ENCODE peak calls at places on chromosomes 16 and 17, in five cellular contexts. One of them, this sample, is unnamed.

GRCh38 chr16:53504161-53504663 is 1.2 kb upstream of the AKTIP start:
- DNase-seq in body of pancreas: peak
- DNase-seq in EL: peak
- DNase-seq in fibroblast of lung: peak
- DNase-seq in T1000: no peak
- DNase-seq in this sample: no peak

GRCh38 chr17:43880420-43880991 is 26.8 kb downstream of the MPP2 start:
- DNase-seq in T1000: no peak
- DNase-seq in fibroblast of lung: peak
- DNase-seq in EL: peak
- DNase-seq in body of pancreas: peak
- DNase-seq in this sample: peak

GRCh38 chr16:886084-886543 is 84.7 kb downstream of the LMF1 start:
- DNase-seq in EL: no peak
- DNase-seq in fibroblast of lung: peak
- DNase-seq in body of pancreas: no peak
- DNase-seq in T1000: no peak
- DNase-seq in this sample: no peak

GRCh38 chr17:19991252-19991885 is 13.7 kb upstream of the AKAP10 start:
- DNase-seq in body of pancreas: no peak
- DNase-seq in EL: no peak
- DNase-seq in T1000: no peak
- DNase-seq in fibroblast of lung: no peak
- DNase-seq in this sample: no peak

GRCh38 chr16:2450535-2450934 is 9.4 kb upstream of the TEDC2 start:
- DNase-seq in EL: no peak
- DNase-seq in T1000: no peak
- DNase-seq in body of pancreas: no peak
- DNase-seq in fibroblast of lung: no peak
- DNase-seq in this sample: no peak

GRCh38 chr16:14302031-14302398 is 230.9 kb downstream of the MRTFB start:
- DNase-seq in body of pancreas: peak
- DNase-seq in T1000: peak
- DNase-seq in fibroblast of lung: peak
- DNase-seq in EL: peak
- DNase-seq in this sample: peak

GRCh38 chr16:67378642-67379041 is 14.7 kb downstream of the TPPP3 start:
- DNase-seq in body of pancreas: no peak
- DNase-seq in T1000: no peak
- DNase-seq in fibroblast of lung: peak
- DNase-seq in EL: no peak
- DNase-seq in this sample: no peak

GRCh38 chr17:16108858-16109257 is 106.5 kb downstream of the NCOR1 start:
- DNase-seq in fibroblast of lung: no peak
- DNase-seq in EL: no peak
- DNase-seq in T1000: no peak
- DNase-seq in body of pancreas: no peak
- DNase-seq in this sample: no peak

GRCh38 chr17:76537578-76538280 is at the start of gene CYGB:
- DNase-seq in body of pancreas: no peak
- DNase-seq in EL: no peak
- DNase-seq in fibroblast of lung: peak
- DNase-seq in T1000: no peak
- DNase-seq in this sample: no peak

GRCh38 chr17:17089206-17089550 is 46.9 kb downstream of the MPRIP start:
- DNase-seq in EL: no peak
- DNase-seq in fibroblast of lung: no peak
- DNase-seq in body of pancreas: no peak
- DNase-seq in T1000: no peak
- DNase-seq in this sample: no peak

GRCh38 chr17:34364741-34365140 is 1.7 kb upstream of the CCL1 start:
- DNase-seq in EL: no peak
- DNase-seq in fibroblast of lung: no peak
- DNase-seq in body of pancreas: no peak
- DNase-seq in T1000: no peak
- DNase-seq in this sample: no peak

GRCh38 chr17:77045441-77046041 is 95.2 kb upstream of the SEC14L1 start:
- DNase-seq in fibroblast of lung: no peak
- DNase-seq in T1000: peak
- DNase-seq in EL: peak
- DNase-seq in body of pancreas: no peak
- DNase-seq in this sample: no peak

GRCh38 chr17:58414596-58414997 is 2.7 kb downstream of the RNF43 start:
- DNase-seq in EL: no peak
- DNase-seq in body of pancreas: peak
- DNase-seq in T1000: no peak
- DNase-seq in fibroblast of lung: no peak
- DNase-seq in this sample: no peak

GRCh38 chr16:580946-581498 is 8.8 kb upstream of the RAB40C start:
- DNase-seq in fibroblast of lung: no peak
- DNase-seq in T1000: no peak
- DNase-seq in EL: no peak
- DNase-seq in body of pancreas: peak
- DNase-seq in this sample: no peak

GRCh38 chr17:9825751-9826150 is at the start of gene GLP2R:
- DNase-seq in body of pancreas: no peak
- DNase-seq in T1000: no peak
- DNase-seq in EL: no peak
- DNase-seq in fibroblast of lung: no peak
- DNase-seq in this sample: no peak

GRCh38 chr17:67052720-67053437 is 8.5 kb downstream of the CACNG1 start:
- DNase-seq in body of pancreas: no peak
- DNase-seq in T1000: no peak
- DNase-seq in fibroblast of lung: no peak
- DNase-seq in EL: no peak
- DNase-seq in this sample: no peak

GRCh38 chr16:149024-149675 is 3.3 kb upstream of the HBZ start:
- DNase-seq in EL: peak
- DNase-seq in T1000: peak
- DNase-seq in fibroblast of lung: peak
- DNase-seq in body of pancreas: no peak
- DNase-seq in this sample: peak

GRCh38 chr16:78211951-78212350 is 112.5 kb downstream of the WWOX start:
- DNase-seq in fibroblast of lung: no peak
- DNase-seq in body of pancreas: peak
- DNase-seq in EL: no peak
- DNase-seq in T1000: no peak
- DNase-seq in this sample: no peak

GRCh38 chr17:10772425-10773380 is 31.2 kb downstream of the TMEM238L start:
- DNase-seq in EL: peak
- DNase-seq in fibroblast of lung: peak
- DNase-seq in body of pancreas: peak
- DNase-seq in T1000: no peak
- DNase-seq in this sample: no peak

GRCh38 chr16:19138601-19139000 is 24.8 kb downstream of the ITPRIPL2 start:
- DNase-seq in body of pancreas: peak
- DNase-seq in EL: peak
- DNase-seq in T1000: no peak
- DNase-seq in fibroblast of lung: peak
- DNase-seq in this sample: peak

GRCh38 chr17:74852237-74853047 is 7.2 kb downstream of the GRIN2C start:
- DNase-seq in EL: no peak
- DNase-seq in body of pancreas: peak
- DNase-seq in fibroblast of lung: no peak
- DNase-seq in T1000: no peak
- DNase-seq in this sample: no peak

GRCh38 chr17:7080445-7081041 is 492 bp upstream of the CLEC10A start:
- DNase-seq in EL: no peak
- DNase-seq in body of pancreas: peak
- DNase-seq in fibroblast of lung: no peak
- DNase-seq in T1000: no peak
- DNase-seq in this sample: no peak

GRCh38 chr16:68311316-68311620 is 449 bp downstream of the PRMT7 start:
- DNase-seq in EL: no peak
- DNase-seq in T1000: no peak
- DNase-seq in fibroblast of lung: no peak
- DNase-seq in body of pancreas: no peak
- DNase-seq in this sample: no peak

GRCh38 chr17:44078412-44078811 is 7.9 kb downstream of the G6PC3 start:
- DNase-seq in EL: no peak
- DNase-seq in fibroblast of lung: no peak
- DNase-seq in body of pancreas: no peak
- DNase-seq in T1000: no peak
- DNase-seq in this sample: no peak

GRCh38 chr16:87076950-87077749 is 240.0 kb downstream of the C16orf95 start:
- DNase-seq in fibroblast of lung: peak
- DNase-seq in T1000: no peak
- DNase-seq in body of pancreas: peak
- DNase-seq in EL: peak
- DNase-seq in this sample: peak

GRCh38 chr17:45758544-45758943 is 25.6 kb upstream of the CRHR1 start:
- DNase-seq in fibroblast of lung: no peak
- DNase-seq in EL: no peak
- DNase-seq in T1000: no peak
- DNase-seq in body of pancreas: no peak
- DNase-seq in this sample: no peak

GRCh38 chr16:81907681-81908080 is 103.6 kb downstream of the SDR42E1 start:
- DNase-seq in EL: no peak
- DNase-seq in T1000: no peak
- DNase-seq in body of pancreas: no peak
- DNase-seq in fibroblast of lung: no peak
- DNase-seq in this sample: no peak

GRCh38 chr16:55062446-55062845 is 131.8 kb downstream of the IRX5 start:
- DNase-seq in fibroblast of lung: no peak
- DNase-seq in EL: no peak
- DNase-seq in T1000: no peak
- DNase-seq in body of pancreas: no peak
- DNase-seq in this sample: no peak

This sample was measured in HTR-8/SVneo.